ENCODE peak calls at places on chromosome 2, in four cellular contexts. U, Y, Z and C are unnamed samples.

GRCh38 chr2:155145758-155146229 is 447.3 kb downstream of the KCNJ3 start:
- DNase-seq in U (no peak), Y (no peak), Z (no peak), C (peak)

GRCh38 chr2:205708231-205708631 is 25.9 kb downstream of the NRP2 start:
- DNase-seq in U (no peak), Y (no peak), Z (no peak), C (no peak)

GRCh38 chr2:156340377-156340776 is 7.9 kb upstream of the NR4A2 start:
- DNase-seq in U (no peak), Y (no peak), Z (peak), C (no peak)

GRCh38 chr2:32772623-32773221 is 144.9 kb downstream of the TTC27 start:
- DNase-seq in U (peak), Y (peak), Z (peak), C (no peak)

GRCh38 chr2:167212054-167212648 is 323.9 kb downstream of the XIRP2 start:
- DNase-seq in U (peak), Y (peak), Z (peak), C (no peak)

GRCh38 chr2:190791347-190791982 is 89.2 kb upstream of the GLS start:
- DNase-seq in U (no peak), Y (no peak), Z (peak), C (no peak)

GRCh38 chr2:217993055-217993645 is 9.6 kb downstream of the TNS1 start:
- DNase-seq in U (no peak), Y (no peak), Z (no peak), C (no peak)

GRCh38 chr2:207119048-207119447 is 46.7 kb downstream of the KLF7 start:
- DNase-seq in U (no peak), Y (no peak), Z (no peak), C (no peak)

GRCh38 chr2:113167115-113167932 is 6.4 kb upstream of the PSD4 start:
- DNase-seq in U (peak), Y (peak), Z (no peak), C (no peak)

GRCh38 chr2:164205347-164205746 is 415.9 kb downstream of the GRB14 start:
- DNase-seq in U (no peak), Y (no peak), Z (no peak), C (no peak)

GRCh38 chr2:21369787-21370186 is 246.0 kb downstream of the TDRD15 start:
- DNase-seq in U (no peak), Y (no peak), Z (no peak), C (no peak)

GRCh38 chr2:95005726-95006125 is 19.8 kb upstream of the MAL start:
- DNase-seq in U (no peak), Y (no peak), Z (no peak), C (no peak)
- TF ChIP-seq TARDBP in U (no peak), Y (no peak), Z (no peak), C (no peak)

GRCh38 chr2:68653034-68653433 is 9.7 kb downstream of the PROKR1 start:
- DNase-seq in U (no peak), Y (no peak), Z (no peak), C (no peak)

GRCh38 chr2:68650645-68651044 is 7.3 kb downstream of the PROKR1 start:
- DNase-seq in U (no peak), Y (no peak), Z (no peak), C (no peak)

GRCh38 chr2:68653538-68653982 is 10.2 kb downstream of the PROKR1 start:
- DNase-seq in U (no peak), Y (no peak), Z (peak), C (peak)
- TF ChIP-seq TARDBP in U (no peak), Y (no peak), Z (no peak), C (no peak)

DNA sequence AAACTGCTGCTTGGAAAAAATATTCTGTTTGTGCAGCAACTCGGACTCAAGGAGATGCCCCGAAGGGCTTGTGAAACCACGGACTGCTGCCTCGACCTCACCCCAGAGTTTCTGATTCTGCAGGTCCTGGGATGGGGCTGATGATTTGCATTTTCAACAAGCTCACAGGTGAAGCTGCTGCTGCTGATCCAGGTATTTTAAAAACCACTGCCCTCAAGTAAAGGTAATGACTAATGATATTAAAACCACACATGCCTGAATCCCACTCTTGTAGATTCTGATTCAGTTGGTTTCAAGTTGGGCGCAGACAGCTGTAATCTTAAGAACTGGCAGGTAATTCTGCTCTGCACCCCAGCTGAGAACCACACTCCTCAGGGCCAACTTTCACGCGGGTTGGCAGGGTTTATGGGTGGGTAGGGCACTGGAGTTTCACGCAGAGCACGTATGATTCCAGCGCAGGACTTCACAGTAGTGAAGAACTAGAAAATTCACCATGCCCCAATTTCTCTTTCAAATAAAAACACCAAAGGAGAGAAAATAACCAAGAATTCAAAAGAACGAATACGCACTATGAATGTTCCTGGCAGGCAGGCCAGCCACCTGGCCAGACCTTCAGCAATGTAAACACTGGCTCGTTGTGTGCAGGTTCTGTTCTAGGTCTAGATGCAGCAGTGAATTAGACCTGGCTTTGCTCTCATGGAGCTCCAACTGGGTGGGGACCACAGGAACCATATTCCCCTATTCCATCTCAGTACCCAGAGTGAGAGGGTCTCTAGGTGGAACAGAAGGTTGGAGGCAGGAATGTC is 74.6 kb upstream of the ZFP36L2 start:
- DNase-seq in U (no peak), Y (peak), Z (no peak), C (no peak)
- TF ChIP-seq TARDBP in U (no peak), Y (no peak), Z (no peak), C (no peak)

DNA sequence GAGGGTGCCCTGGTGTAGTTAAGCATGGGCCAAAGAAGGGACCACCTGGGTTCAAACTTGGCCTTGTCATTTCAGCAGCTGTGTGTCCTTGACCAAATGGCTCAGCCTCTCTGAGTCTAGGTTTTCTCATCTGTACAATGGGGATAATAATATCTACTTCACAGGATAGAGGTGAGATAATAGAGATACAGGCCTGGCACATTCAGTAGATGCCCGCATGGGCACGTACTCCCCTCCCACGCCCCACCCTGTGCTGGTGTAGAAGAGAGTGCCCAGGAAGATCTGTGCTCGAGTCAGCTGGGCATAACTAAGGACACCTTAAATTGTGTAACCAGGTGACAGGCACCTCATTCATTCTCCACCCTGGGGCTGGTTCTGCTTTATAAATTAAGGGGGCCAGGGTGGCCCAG is 8.4 kb upstream of the TMEM185B start:
- DNase-seq in U (no peak), Y (no peak), Z (no peak), C (no peak)
- TF ChIP-seq TARDBP in U (no peak), Y (no peak), Z (no peak), C (no peak)

GRCh38 chr2:169909376-169909775 is 82.1 kb downstream of the UBR3 start:
- DNase-seq in U (no peak), Y (no peak), Z (no peak), C (no peak)
- TF ChIP-seq TARDBP in U (no peak), Y (no peak), Z (no peak), C (no peak)

DNA sequence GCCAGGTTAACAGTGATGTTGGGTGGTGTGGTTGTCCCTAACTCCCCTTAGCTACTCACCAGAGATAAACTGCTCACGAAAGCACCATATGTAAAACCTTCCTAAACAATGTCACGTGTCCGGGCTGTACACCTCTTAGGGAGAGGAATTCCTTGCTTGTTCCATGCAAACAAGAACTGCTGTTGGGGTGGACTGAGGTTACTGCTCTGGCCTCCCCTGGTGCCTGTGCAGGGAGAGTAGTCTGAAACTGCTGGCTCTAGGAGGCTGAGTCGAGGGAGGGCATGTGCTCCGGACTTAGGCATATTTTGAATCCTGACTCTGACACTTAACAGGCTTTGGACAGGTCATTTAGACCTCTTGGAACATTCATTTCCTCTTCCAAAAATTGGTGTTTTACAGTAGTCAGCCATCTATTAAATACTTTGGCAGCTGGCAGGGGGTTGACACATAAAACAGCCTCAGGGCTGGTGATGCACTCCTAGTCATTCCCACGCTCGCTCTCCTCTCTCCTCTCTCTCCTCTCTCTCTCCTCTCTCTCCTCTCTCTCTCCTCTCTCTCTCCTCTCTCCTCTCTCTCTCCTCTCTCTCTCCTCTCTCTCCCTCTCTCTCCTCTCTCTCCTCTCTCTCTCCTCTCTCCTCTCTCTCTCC is 10.6 kb downstream of the THNSL2 start:
- DNase-seq in U (no peak), Y (no peak), Z (no peak), C (no peak)
- TF ChIP-seq TARDBP in U (no peak), Y (no peak), Z (no peak), C (no peak)

GRCh38 chr2:158993721-158994587 is 25.5 kb downstream of the TANC1 start:
- DNase-seq in U (no peak), Y (no peak), Z (no peak), C (no peak)

GRCh38 chr2:158993030-158993429 is 24.6 kb downstream of the TANC1 start:
- DNase-seq in U (no peak), Y (no peak), Z (no peak), C (no peak)

GRCh38 chr2:158989165-158989564 is 20.7 kb downstream of the TANC1 start:
- DNase-seq in U (no peak), Y (no peak), Z (no peak), C (no peak)

GRCh38 chr2:158988501-158988900 is 20.1 kb downstream of the TANC1 start:
- DNase-seq in U (no peak), Y (no peak), Z (no peak), C (no peak)

GRCh38 chr2:158990397-158991209 is 22.2 kb downstream of the TANC1 start:
- DNase-seq in U (no peak), Y (no peak), Z (no peak), C (no peak)
- TF ChIP-seq TARDBP in U (no peak), Y (no peak), Z (no peak), C (no peak)

DNA sequence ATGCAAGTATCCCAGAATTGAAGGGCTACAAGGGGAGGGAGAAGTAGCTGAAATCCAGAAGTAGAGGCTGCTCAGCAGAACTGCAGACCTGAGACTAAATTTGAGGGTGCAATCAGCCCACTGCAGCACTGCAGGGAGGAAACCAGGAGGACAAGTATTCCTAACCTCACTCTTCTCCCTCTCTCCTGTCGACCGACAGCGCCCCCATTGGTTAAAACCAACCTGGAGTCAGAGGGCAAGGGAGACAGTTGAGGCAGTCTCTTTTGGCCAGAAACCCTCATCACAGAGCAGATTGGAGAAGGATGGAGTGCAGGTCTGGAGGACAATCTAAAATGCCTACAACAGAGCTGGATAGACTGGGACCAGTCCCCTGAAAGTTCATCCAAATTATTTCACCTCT is 768.9 kb upstream of the KLHL29 start:
- DNase-seq in U (no peak), Y (no peak), Z (no peak), C (no peak)
- TF ChIP-seq TARDBP in U (no peak), Y (no peak), Z (no peak), C (no peak)

GRCh38 chr2:149596471-149596870 is 8.9 kb upstream of the MMADHC start:
- DNase-seq in U (no peak), Y (no peak), Z (no peak), C (no peak)

GRCh38 chr2:149597050-149598013 is 9.8 kb upstream of the MMADHC start:
- DNase-seq in U (peak), Y (peak), Z (peak), C (peak)

GRCh38 chr2:149598014-149598395 is 10.4 kb upstream of the MMADHC start:
- DNase-seq in U (peak), Y (no peak), Z (no peak), C (no peak)

GRCh38 chr2:149606251-149606811 is 18.8 kb upstream of the MMADHC start:
- DNase-seq in U (no peak), Y (no peak), Z (no peak), C (no peak)

DNA sequence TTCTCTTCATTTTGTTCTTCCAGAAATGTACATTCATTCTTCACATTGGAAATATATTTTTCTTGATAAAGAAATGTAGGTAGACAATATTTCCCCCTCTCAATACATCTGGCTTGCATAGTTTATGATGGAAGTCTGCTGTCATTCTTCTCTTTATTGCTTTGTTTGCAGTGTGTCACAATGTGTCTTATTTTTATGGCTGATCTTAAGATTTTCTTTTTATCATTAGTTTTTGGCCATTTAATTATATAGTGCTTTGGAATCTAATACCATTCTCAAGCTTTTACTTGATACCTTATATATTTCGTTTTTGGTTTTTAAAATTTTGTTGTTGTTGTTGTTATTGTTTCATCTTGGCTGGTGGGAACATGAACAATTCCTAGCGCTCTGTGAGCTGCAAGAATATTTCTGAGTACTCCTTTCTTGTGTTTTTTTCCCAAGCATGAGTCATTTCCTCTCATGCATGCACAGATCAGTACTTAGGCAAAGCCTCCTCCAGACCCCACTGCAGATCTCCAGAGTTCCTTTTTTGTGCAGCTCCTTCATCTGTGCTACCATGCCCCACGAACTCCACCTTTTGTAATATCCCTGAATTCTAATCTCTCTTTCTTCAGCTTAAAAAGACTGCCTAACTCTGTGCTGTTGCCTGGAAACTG is 13.7 kb upstream of the MMADHC start:
- DNase-seq in U (no peak), Y (no peak), Z (no peak), C (no peak)
- TF ChIP-seq TARDBP in U (no peak), Y (no peak), Z (no peak), C (no peak)

GRCh38 chr2:235270951-235271350 is 222.9 kb upstream of the AGAP1 start:
- DNase-seq in U (no peak), Y (no peak), Z (peak), C (peak)
- TF ChIP-seq TARDBP in U (no peak), Y (no peak), Z (no peak), C (no peak)